ENCODE peak calls at places on chromosomes 5 and 9, in five cellular contexts. C is K562, L is heart left ventricle, F is natural killer cell, Q is NCI-H1417. G is an unnamed sample.

GRCh38 chr9:136011376-136011702 is 50.2 kb upstream of the UBAC1 start:
- DNase-seq in C (no peak), L (peak), F (no peak), Q (no peak), G (no peak)

GRCh38 chr9:99393993-99394392 is 171.9 kb downstream of the SEC61B start:
- DNase-seq in C (no peak), L (no peak), F (no peak), Q (no peak), G (no peak)

GRCh38 chr9:124022201-124023121 is 10.9 kb downstream of the LHX2 start:
- DNase-seq in C (peak), L (no peak), F (no peak), Q (no peak), G (no peak)

GRCh38 chr9:91905958-91906585 is 44.0 kb downstream of the ROR2 start:
- DNase-seq in C (peak), L (no peak), F (peak), Q (no peak), G (no peak)

GRCh38 chr5:118611332-118611945 is 376.9 kb downstream of the DTWD2 start:
- DNase-seq in C (peak), L (no peak), F (no peak), Q (no peak), G (peak)

GRCh38 chr5:160926428-160926827 is 74.4 kb upstream of the ATP10B start:
- DNase-seq in C (no peak), L (no peak), F (no peak), Q (peak), G (no peak)

GRCh38 chr9:129336601-129337286 is 158.7 kb upstream of the IER5L start:
- DNase-seq in C (peak), L (no peak), F (no peak), Q (no peak), G (peak)

GRCh38 chr9:108021311-108021710 is 531.7 kb upstream of the KLF4 start:
- DNase-seq in C (no peak), L (no peak), F (no peak), Q (no peak), G (no peak)

GRCh38 chr9:105127863-105128220 is 116.6 kb upstream of the SLC44A1 start:
- DNase-seq in C (no peak), L (no peak), F (no peak), Q (no peak), G (no peak)

GRCh38 chr9:76603448-76603895 is 144.5 kb downstream of the GCNT1 start:
- DNase-seq in C (no peak), L (peak), F (no peak), Q (no peak), G (peak)

GRCh38 chr5:143979044-143979690 is 167.2 kb downstream of the HMHB1 start:
- DNase-seq in C (no peak), L (no peak), F (no peak), Q (no peak), G (no peak)

GRCh38 chr5:155651-156410 is 35.5 kb upstream of the LRRC14B start:
- DNase-seq in C (no peak), L (no peak), F (no peak), Q (no peak), G (no peak)